ENCODE peak calls at places on chromosomes 7 and 10, in ten cellular contexts. One of them, this sample, is unnamed.

GRCh38 chr10:47027812-47028260 is 116.6 kb downstream of the PTPN20 start:
- DNase-seq in stimulated activated naive CD8-positive, alpha-beta T cell treated with anti-CD3 and anti-CD28 coated beads, Interleukin-15, Interleukin-2, amounts not matched to agents 100 U/mL and 50 U/mL, for 24 hours: no peak
- DNase-seq in memory B cell: no peak
- DNase-seq in prostate gland: no peak
- DNase-seq in CD4-positive, CD25-positive, alpha-beta regulatory T cell: no peak
- DNase-seq in stimulated activated CD8-positive, alpha-beta memory T cell treated with anti-CD3 and anti-CD28 coated beads, Interleukin-15, amount 100 ng/mL, for 24 hours: no peak
- DNase-seq in cardiac septum: no peak
- DNase-seq in central memory CD4-positive, alpha-beta T cell: no peak
- DNase-seq in A549: no peak
- DNase-seq in HepG2: no peak
- DNase-seq in this sample: no peak

GRCh38 chr10:126397640-126398382 is 9.5 kb upstream of the ADAM12 start:
- DNase-seq in stimulated activated naive CD8-positive, alpha-beta T cell treated with anti-CD3 and anti-CD28 coated beads, Interleukin-15, Interleukin-2, amounts not matched to agents 100 U/mL and 50 U/mL, for 24 hours: no peak
- DNase-seq in memory B cell: no peak
- DNase-seq in prostate gland: no peak
- DNase-seq in CD4-positive, CD25-positive, alpha-beta regulatory T cell: no peak
- DNase-seq in stimulated activated CD8-positive, alpha-beta memory T cell treated with anti-CD3 and anti-CD28 coated beads, Interleukin-15, amount 100 ng/mL, for 24 hours: no peak
- DNase-seq in cardiac septum: no peak
- DNase-seq in central memory CD4-positive, alpha-beta T cell: no peak
- DNase-seq in A549: peak; percentile 58
- DNase-seq in HepG2: no peak
- DNase-seq in this sample: peak; percentile 99

GRCh38 chr7:157432541-157432956 is 95.7 kb downstream of the DNAJB6 start:
- DNase-seq in stimulated activated naive CD8-positive, alpha-beta T cell treated with anti-CD3 and anti-CD28 coated beads, Interleukin-15, Interleukin-2, amounts not matched to agents 100 U/mL and 50 U/mL, for 24 hours: peak; percentile 13
- DNase-seq in memory B cell: no peak
- DNase-seq in prostate gland: peak; percentile 43
- DNase-seq in CD4-positive, CD25-positive, alpha-beta regulatory T cell: peak; percentile 30
- DNase-seq in stimulated activated CD8-positive, alpha-beta memory T cell treated with anti-CD3 and anti-CD28 coated beads, Interleukin-15, amount 100 ng/mL, for 24 hours: no peak
- DNase-seq in cardiac septum: no peak
- DNase-seq in central memory CD4-positive, alpha-beta T cell: no peak
- DNase-seq in A549: peak; percentile 78
- DNase-seq in HepG2: no peak
- DNase-seq in this sample: peak; percentile 44

GRCh38 chr7:101595766-101596537 is 33.1 kb downstream of the MYL10 start:
- DNase-seq in stimulated activated naive CD8-positive, alpha-beta T cell treated with anti-CD3 and anti-CD28 coated beads, Interleukin-15, Interleukin-2, amounts not matched to agents 100 U/mL and 50 U/mL, for 24 hours: no peak
- DNase-seq in memory B cell: no peak
- DNase-seq in prostate gland: no peak
- DNase-seq in CD4-positive, CD25-positive, alpha-beta regulatory T cell: no peak
- DNase-seq in stimulated activated CD8-positive, alpha-beta memory T cell treated with anti-CD3 and anti-CD28 coated beads, Interleukin-15, amount 100 ng/mL, for 24 hours: no peak
- DNase-seq in cardiac septum: peak; percentile 38
- DNase-seq in central memory CD4-positive, alpha-beta T cell: no peak
- DNase-seq in A549: no peak
- DNase-seq in HepG2: no peak
- DNase-seq in this sample: no peak

GRCh38 chr10:123930340-123931001 is 38.9 kb upstream of the CPXM2 start:
- DNase-seq in stimulated activated naive CD8-positive, alpha-beta T cell treated with anti-CD3 and anti-CD28 coated beads, Interleukin-15, Interleukin-2, amounts not matched to agents 100 U/mL and 50 U/mL, for 24 hours: no peak
- DNase-seq in memory B cell: no peak
- DNase-seq in prostate gland: no peak
- DNase-seq in CD4-positive, CD25-positive, alpha-beta regulatory T cell: no peak
- DNase-seq in stimulated activated CD8-positive, alpha-beta memory T cell treated with anti-CD3 and anti-CD28 coated beads, Interleukin-15, amount 100 ng/mL, for 24 hours: no peak
- DNase-seq in cardiac septum: peak; percentile 35
- DNase-seq in central memory CD4-positive, alpha-beta T cell: no peak
- DNase-seq in A549: no peak
- DNase-seq in HepG2: no peak
- DNase-seq in this sample: peak; percentile 1

GRCh38 chr10:67259319-67259929 is 333.6 kb downstream of the LRRTM3 start:
- DNase-seq in stimulated activated naive CD8-positive, alpha-beta T cell treated with anti-CD3 and anti-CD28 coated beads, Interleukin-15, Interleukin-2, amounts not matched to agents 100 U/mL and 50 U/mL, for 24 hours: no peak
- DNase-seq in memory B cell: no peak
- DNase-seq in prostate gland: no peak
- DNase-seq in CD4-positive, CD25-positive, alpha-beta regulatory T cell: no peak
- DNase-seq in stimulated activated CD8-positive, alpha-beta memory T cell treated with anti-CD3 and anti-CD28 coated beads, Interleukin-15, amount 100 ng/mL, for 24 hours: no peak
- DNase-seq in cardiac septum: no peak
- DNase-seq in central memory CD4-positive, alpha-beta T cell: no peak
- DNase-seq in A549: no peak
- DNase-seq in HepG2: no peak
- DNase-seq in this sample: no peak

GRCh38 chr10:23067939-23068775 is 27.2 kb upstream of the MSRB2 start:
- DNase-seq in stimulated activated naive CD8-positive, alpha-beta T cell treated with anti-CD3 and anti-CD28 coated beads, Interleukin-15, Interleukin-2, amounts not matched to agents 100 U/mL and 50 U/mL, for 24 hours: peak; percentile 69
- DNase-seq in memory B cell: peak; percentile 47
- DNase-seq in prostate gland: peak; percentile 64
- DNase-seq in CD4-positive, CD25-positive, alpha-beta regulatory T cell: peak; percentile 63
- DNase-seq in stimulated activated CD8-positive, alpha-beta memory T cell treated with anti-CD3 and anti-CD28 coated beads, Interleukin-15, amount 100 ng/mL, for 24 hours: peak; percentile 42
- DNase-seq in cardiac septum: peak; percentile 79
- DNase-seq in central memory CD4-positive, alpha-beta T cell: peak; percentile 42
- DNase-seq in A549: peak; percentile 63
- DNase-seq in HepG2: peak; percentile 51
- DNase-seq in this sample: peak; percentile 65

GRCh38 chr7:132251327-132251659 is 325.0 kb downstream of the PLXNA4 start:
- DNase-seq in stimulated activated naive CD8-positive, alpha-beta T cell treated with anti-CD3 and anti-CD28 coated beads, Interleukin-15, Interleukin-2, amounts not matched to agents 100 U/mL and 50 U/mL, for 24 hours: no peak
- DNase-seq in memory B cell: no peak
- DNase-seq in prostate gland: peak; percentile 98
- DNase-seq in CD4-positive, CD25-positive, alpha-beta regulatory T cell: no peak
- DNase-seq in stimulated activated CD8-positive, alpha-beta memory T cell treated with anti-CD3 and anti-CD28 coated beads, Interleukin-15, amount 100 ng/mL, for 24 hours: no peak
- DNase-seq in cardiac septum: no peak
- DNase-seq in central memory CD4-positive, alpha-beta T cell: no peak
- DNase-seq in A549: no peak
- DNase-seq in HepG2: peak; percentile 87
- DNase-seq in this sample: no peak

GRCh38 chr7:36315309-36315948 is 74.2 kb upstream of the ANLN start:
- DNase-seq in stimulated activated naive CD8-positive, alpha-beta T cell treated with anti-CD3 and anti-CD28 coated beads, Interleukin-15, Interleukin-2, amounts not matched to agents 100 U/mL and 50 U/mL, for 24 hours: no peak
- DNase-seq in memory B cell: no peak
- DNase-seq in prostate gland: no peak
- DNase-seq in CD4-positive, CD25-positive, alpha-beta regulatory T cell: no peak
- DNase-seq in stimulated activated CD8-positive, alpha-beta memory T cell treated with anti-CD3 and anti-CD28 coated beads, Interleukin-15, amount 100 ng/mL, for 24 hours: no peak
- DNase-seq in cardiac septum: no peak
- DNase-seq in central memory CD4-positive, alpha-beta T cell: no peak
- DNase-seq in A549: no peak
- DNase-seq in HepG2: no peak
- DNase-seq in this sample: no peak

GRCh38 chr10:118760265-118760664 is 5.5 kb upstream of the CACUL1 start:
- DNase-seq in stimulated activated naive CD8-positive, alpha-beta T cell treated with anti-CD3 and anti-CD28 coated beads, Interleukin-15, Interleukin-2, amounts not matched to agents 100 U/mL and 50 U/mL, for 24 hours: no peak
- DNase-seq in memory B cell: no peak
- DNase-seq in prostate gland: no peak
- DNase-seq in CD4-positive, CD25-positive, alpha-beta regulatory T cell: no peak
- DNase-seq in stimulated activated CD8-positive, alpha-beta memory T cell treated with anti-CD3 and anti-CD28 coated beads, Interleukin-15, amount 100 ng/mL, for 24 hours: no peak
- DNase-seq in cardiac septum: no peak
- DNase-seq in central memory CD4-positive, alpha-beta T cell: no peak
- DNase-seq in A549: no peak
- DNase-seq in HepG2: no peak
- DNase-seq in this sample: no peak

GRCh38 chr10:100186253-100186780 is 488 bp upstream of the ERLIN1 start:
- DNase-seq in stimulated activated naive CD8-positive, alpha-beta T cell treated with anti-CD3 and anti-CD28 coated beads, Interleukin-15, Interleukin-2, amounts not matched to agents 100 U/mL and 50 U/mL, for 24 hours: peak; percentile 32
- DNase-seq in memory B cell: no peak
- DNase-seq in prostate gland: peak; percentile 24
- DNase-seq in CD4-positive, CD25-positive, alpha-beta regulatory T cell: no peak
- DNase-seq in stimulated activated CD8-positive, alpha-beta memory T cell treated with anti-CD3 and anti-CD28 coated beads, Interleukin-15, amount 100 ng/mL, for 24 hours: no peak
- DNase-seq in cardiac septum: no peak
- DNase-seq in central memory CD4-positive, alpha-beta T cell: no peak
- DNase-seq in A549: peak; percentile 48
- DNase-seq in HepG2: no peak
- DNase-seq in this sample: no peak

GRCh38 chr10:615583-616152 is 73.8 kb downstream of the DIP2C start:
- DNase-seq in stimulated activated naive CD8-positive, alpha-beta T cell treated with anti-CD3 and anti-CD28 coated beads, Interleukin-15, Interleukin-2, amounts not matched to agents 100 U/mL and 50 U/mL, for 24 hours: no peak
- DNase-seq in memory B cell: no peak
- DNase-seq in prostate gland: no peak
- DNase-seq in CD4-positive, CD25-positive, alpha-beta regulatory T cell: no peak
- DNase-seq in stimulated activated CD8-positive, alpha-beta memory T cell treated with anti-CD3 and anti-CD28 coated beads, Interleukin-15, amount 100 ng/mL, for 24 hours: no peak
- DNase-seq in cardiac septum: no peak
- DNase-seq in central memory CD4-positive, alpha-beta T cell: no peak
- DNase-seq in A549: no peak
- DNase-seq in HepG2: no peak
- DNase-seq in this sample: peak; percentile 89

GRCh38 chr10:99881371-99881770 is 98.9 kb downstream of the ABCC2 start:
- DNase-seq in stimulated activated naive CD8-positive, alpha-beta T cell treated with anti-CD3 and anti-CD28 coated beads, Interleukin-15, Interleukin-2, amounts not matched to agents 100 U/mL and 50 U/mL, for 24 hours: no peak
- DNase-seq in memory B cell: no peak
- DNase-seq in prostate gland: no peak
- DNase-seq in CD4-positive, CD25-positive, alpha-beta regulatory T cell: peak; percentile 22
- DNase-seq in stimulated activated CD8-positive, alpha-beta memory T cell treated with anti-CD3 and anti-CD28 coated beads, Interleukin-15, amount 100 ng/mL, for 24 hours: no peak
- DNase-seq in cardiac septum: no peak
- DNase-seq in central memory CD4-positive, alpha-beta T cell: no peak
- DNase-seq in A549: no peak
- DNase-seq in HepG2: no peak
- DNase-seq in this sample: no peak

GRCh38 chr7:78134256-78134655 is 335.7 kb downstream of the PHTF2 start:
- DNase-seq in stimulated activated naive CD8-positive, alpha-beta T cell treated with anti-CD3 and anti-CD28 coated beads, Interleukin-15, Interleukin-2, amounts not matched to agents 100 U/mL and 50 U/mL, for 24 hours: no peak
- DNase-seq in memory B cell: no peak
- DNase-seq in prostate gland: no peak
- DNase-seq in CD4-positive, CD25-positive, alpha-beta regulatory T cell: peak; percentile 4
- DNase-seq in stimulated activated CD8-positive, alpha-beta memory T cell treated with anti-CD3 and anti-CD28 coated beads, Interleukin-15, amount 100 ng/mL, for 24 hours: no peak
- DNase-seq in cardiac septum: no peak
- DNase-seq in central memory CD4-positive, alpha-beta T cell: no peak
- DNase-seq in A549: peak; percentile 23
- DNase-seq in HepG2: peak; percentile 3
- DNase-seq in this sample: peak; percentile 53

GRCh38 chr7:156180451-156181229 is 368.4 kb upstream of the SHH start:
- DNase-seq in stimulated activated naive CD8-positive, alpha-beta T cell treated with anti-CD3 and anti-CD28 coated beads, Interleukin-15, Interleukin-2, amounts not matched to agents 100 U/mL and 50 U/mL, for 24 hours: no peak
- DNase-seq in memory B cell: no peak
- DNase-seq in prostate gland: no peak
- DNase-seq in CD4-positive, CD25-positive, alpha-beta regulatory T cell: no peak
- DNase-seq in stimulated activated CD8-positive, alpha-beta memory T cell treated with anti-CD3 and anti-CD28 coated beads, Interleukin-15, amount 100 ng/mL, for 24 hours: no peak
- DNase-seq in cardiac septum: no peak
- DNase-seq in central memory CD4-positive, alpha-beta T cell: no peak
- DNase-seq in A549: no peak
- DNase-seq in HepG2: no peak
- DNase-seq in this sample: no peak

GRCh38 chr7:151999337-152000090 is 26.0 kb upstream of the GALNT11 start:
- DNase-seq in stimulated activated naive CD8-positive, alpha-beta T cell treated with anti-CD3 and anti-CD28 coated beads, Interleukin-15, Interleukin-2, amounts not matched to agents 100 U/mL and 50 U/mL, for 24 hours: no peak
- DNase-seq in memory B cell: no peak
- DNase-seq in prostate gland: no peak
- DNase-seq in CD4-positive, CD25-positive, alpha-beta regulatory T cell: no peak
- DNase-seq in stimulated activated CD8-positive, alpha-beta memory T cell treated with anti-CD3 and anti-CD28 coated beads, Interleukin-15, amount 100 ng/mL, for 24 hours: no peak
- DNase-seq in cardiac septum: no peak
- DNase-seq in central memory CD4-positive, alpha-beta T cell: no peak
- DNase-seq in A549: no peak
- DNase-seq in HepG2: no peak
- DNase-seq in this sample: no peak

GRCh38 chr10:25556457-25556856 is 377.6 kb upstream of the MYO3A start:
- DNase-seq in stimulated activated naive CD8-positive, alpha-beta T cell treated with anti-CD3 and anti-CD28 coated beads, Interleukin-15, Interleukin-2, amounts not matched to agents 100 U/mL and 50 U/mL, for 24 hours: no peak
- DNase-seq in memory B cell: no peak
- DNase-seq in prostate gland: no peak
- DNase-seq in CD4-positive, CD25-positive, alpha-beta regulatory T cell: no peak
- DNase-seq in stimulated activated CD8-positive, alpha-beta memory T cell treated with anti-CD3 and anti-CD28 coated beads, Interleukin-15, amount 100 ng/mL, for 24 hours: no peak
- DNase-seq in cardiac septum: no peak
- DNase-seq in central memory CD4-positive, alpha-beta T cell: no peak
- DNase-seq in A549: no peak
- DNase-seq in HepG2: no peak
- DNase-seq in this sample: peak; percentile 93

GRCh38 chr10:71074176-71074755 is 138.1 kb upstream of the UNC5B start:
- DNase-seq in stimulated activated naive CD8-positive, alpha-beta T cell treated with anti-CD3 and anti-CD28 coated beads, Interleukin-15, Interleukin-2, amounts not matched to agents 100 U/mL and 50 U/mL, for 24 hours: no peak
- DNase-seq in memory B cell: no peak
- DNase-seq in prostate gland: no peak
- DNase-seq in CD4-positive, CD25-positive, alpha-beta regulatory T cell: no peak
- DNase-seq in stimulated activated CD8-positive, alpha-beta memory T cell treated with anti-CD3 and anti-CD28 coated beads, Interleukin-15, amount 100 ng/mL, for 24 hours: no peak
- DNase-seq in cardiac septum: peak; percentile 50
- DNase-seq in central memory CD4-positive, alpha-beta T cell: no peak
- DNase-seq in A549: no peak
- DNase-seq in HepG2: no peak
- DNase-seq in this sample: no peak

GRCh38 chr7:101185258-101185839 is 5.3 kb upstream of the NAT16 start:
- DNase-seq in stimulated activated naive CD8-positive, alpha-beta T cell treated with anti-CD3 and anti-CD28 coated beads, Interleukin-15, Interleukin-2, amounts not matched to agents 100 U/mL and 50 U/mL, for 24 hours: no peak
- DNase-seq in memory B cell: no peak
- DNase-seq in prostate gland: no peak
- DNase-seq in CD4-positive, CD25-positive, alpha-beta regulatory T cell: no peak
- DNase-seq in stimulated activated CD8-positive, alpha-beta memory T cell treated with anti-CD3 and anti-CD28 coated beads, Interleukin-15, amount 100 ng/mL, for 24 hours: no peak
- DNase-seq in cardiac septum: no peak
- DNase-seq in central memory CD4-positive, alpha-beta T cell: no peak
- DNase-seq in A549: no peak
- DNase-seq in HepG2: peak; percentile 57
- DNase-seq in this sample: peak; percentile 19

GRCh38 chr10:77165445-77166316 is 471.9 kb downstream of the KCNMA1 start:
- DNase-seq in stimulated activated naive CD8-positive, alpha-beta T cell treated with anti-CD3 and anti-CD28 coated beads, Interleukin-15, Interleukin-2, amounts not matched to agents 100 U/mL and 50 U/mL, for 24 hours: peak; percentile 43
- DNase-seq in memory B cell: peak; percentile 32
- DNase-seq in prostate gland: peak; percentile 49
- DNase-seq in CD4-positive, CD25-positive, alpha-beta regulatory T cell: peak; percentile 48
- DNase-seq in stimulated activated CD8-positive, alpha-beta memory T cell treated with anti-CD3 and anti-CD28 coated beads, Interleukin-15, amount 100 ng/mL, for 24 hours: no peak
- DNase-seq in cardiac septum: no peak
- DNase-seq in central memory CD4-positive, alpha-beta T cell: peak; percentile 7
- DNase-seq in A549: peak; percentile 40
- DNase-seq in HepG2: peak; percentile 40
- DNase-seq in this sample: peak; percentile 77

GRCh38 chr10:95327367-95327766 is 36.6 kb upstream of the PDLIM1 start:
- DNase-seq in stimulated activated naive CD8-positive, alpha-beta T cell treated with anti-CD3 and anti-CD28 coated beads, Interleukin-15, Interleukin-2, amounts not matched to agents 100 U/mL and 50 U/mL, for 24 hours: no peak
- DNase-seq in memory B cell: no peak
- DNase-seq in prostate gland: peak; percentile 52
- DNase-seq in CD4-positive, CD25-positive, alpha-beta regulatory T cell: no peak
- DNase-seq in stimulated activated CD8-positive, alpha-beta memory T cell treated with anti-CD3 and anti-CD28 coated beads, Interleukin-15, amount 100 ng/mL, for 24 hours: no peak
- DNase-seq in cardiac septum: no peak
- DNase-seq in central memory CD4-positive, alpha-beta T cell: no peak
- DNase-seq in A549: no peak
- DNase-seq in HepG2: no peak
- DNase-seq in this sample: peak; percentile 52

GRCh38 chr7:66250711-66251110 is 45.6 kb downstream of the TPST1 start:
- DNase-seq in stimulated activated naive CD8-positive, alpha-beta T cell treated with anti-CD3 and anti-CD28 coated beads, Interleukin-15, Interleukin-2, amounts not matched to agents 100 U/mL and 50 U/mL, for 24 hours: no peak
- DNase-seq in memory B cell: no peak
- DNase-seq in prostate gland: no peak
- DNase-seq in CD4-positive, CD25-positive, alpha-beta regulatory T cell: no peak
- DNase-seq in stimulated activated CD8-positive, alpha-beta memory T cell treated with anti-CD3 and anti-CD28 coated beads, Interleukin-15, amount 100 ng/mL, for 24 hours: no peak
- DNase-seq in cardiac septum: no peak
- DNase-seq in central memory CD4-positive, alpha-beta T cell: no peak
- DNase-seq in A549: peak; percentile 20
- DNase-seq in HepG2: peak; percentile 69
- DNase-seq in this sample: peak; percentile 79

GRCh38 chr10:116015922-116016321 is 257.1 kb downstream of the GFRA1 start:
- DNase-seq in stimulated activated naive CD8-positive, alpha-beta T cell treated with anti-CD3 and anti-CD28 coated beads, Interleukin-15, Interleukin-2, amounts not matched to agents 100 U/mL and 50 U/mL, for 24 hours: no peak
- DNase-seq in memory B cell: no peak
- DNase-seq in prostate gland: no peak
- DNase-seq in CD4-positive, CD25-positive, alpha-beta regulatory T cell: no peak
- DNase-seq in stimulated activated CD8-positive, alpha-beta memory T cell treated with anti-CD3 and anti-CD28 coated beads, Interleukin-15, amount 100 ng/mL, for 24 hours: no peak
- DNase-seq in cardiac septum: no peak
- DNase-seq in central memory CD4-positive, alpha-beta T cell: no peak
- DNase-seq in A549: no peak
- DNase-seq in HepG2: no peak
- DNase-seq in this sample: no peak

GRCh38 chr7:91557789-91558396 is 293.7 kb downstream of the FZD1 start:
- DNase-seq in stimulated activated naive CD8-positive, alpha-beta T cell treated with anti-CD3 and anti-CD28 coated beads, Interleukin-15, Interleukin-2, amounts not matched to agents 100 U/mL and 50 U/mL, for 24 hours: no peak
- DNase-seq in memory B cell: no peak
- DNase-seq in prostate gland: peak; percentile 38
- DNase-seq in CD4-positive, CD25-positive, alpha-beta regulatory T cell: no peak
- DNase-seq in stimulated activated CD8-positive, alpha-beta memory T cell treated with anti-CD3 and anti-CD28 coated beads, Interleukin-15, amount 100 ng/mL, for 24 hours: no peak
- DNase-seq in cardiac septum: no peak
- DNase-seq in central memory CD4-positive, alpha-beta T cell: no peak
- DNase-seq in A549: peak; percentile 73
- DNase-seq in HepG2: peak; percentile 27
- DNase-seq in this sample: peak; percentile 97

GRCh38 chr10:120574986-120575385 is 118.0 kb downstream of the PLPP4 start:
- DNase-seq in stimulated activated naive CD8-positive, alpha-beta T cell treated with anti-CD3 and anti-CD28 coated beads, Interleukin-15, Interleukin-2, amounts not matched to agents 100 U/mL and 50 U/mL, for 24 hours: no peak
- DNase-seq in memory B cell: no peak
- DNase-seq in prostate gland: no peak
- DNase-seq in CD4-positive, CD25-positive, alpha-beta regulatory T cell: no peak
- DNase-seq in stimulated activated CD8-positive, alpha-beta memory T cell treated with anti-CD3 and anti-CD28 coated beads, Interleukin-15, amount 100 ng/mL, for 24 hours: no peak
- DNase-seq in cardiac septum: no peak
- DNase-seq in central memory CD4-positive, alpha-beta T cell: no peak
- DNase-seq in A549: no peak
- DNase-seq in HepG2: no peak
- DNase-seq in this sample: no peak

GRCh38 chr7:6460303-6460702 is 12.5 kb upstream of the DAGLB start:
- DNase-seq in stimulated activated naive CD8-positive, alpha-beta T cell treated with anti-CD3 and anti-CD28 coated beads, Interleukin-15, Interleukin-2, amounts not matched to agents 100 U/mL and 50 U/mL, for 24 hours: no peak
- DNase-seq in memory B cell: no peak
- DNase-seq in prostate gland: peak; percentile 76
- DNase-seq in CD4-positive, CD25-positive, alpha-beta regulatory T cell: no peak
- DNase-seq in stimulated activated CD8-positive, alpha-beta memory T cell treated with anti-CD3 and anti-CD28 coated beads, Interleukin-15, amount 100 ng/mL, for 24 hours: no peak
- DNase-seq in cardiac septum: no peak
- DNase-seq in central memory CD4-positive, alpha-beta T cell: no peak
- DNase-seq in A549: no peak
- DNase-seq in HepG2: no peak
- DNase-seq in this sample: no peak

GRCh38 chr7:1386623-1387220 is 72.5 kb downstream of the MICALL2 start:
- DNase-seq in stimulated activated naive CD8-positive, alpha-beta T cell treated with anti-CD3 and anti-CD28 coated beads, Interleukin-15, Interleukin-2, amounts not matched to agents 100 U/mL and 50 U/mL, for 24 hours: no peak
- DNase-seq in memory B cell: no peak
- DNase-seq in prostate gland: no peak
- DNase-seq in CD4-positive, CD25-positive, alpha-beta regulatory T cell: no peak
- DNase-seq in stimulated activated CD8-positive, alpha-beta memory T cell treated with anti-CD3 and anti-CD28 coated beads, Interleukin-15, amount 100 ng/mL, for 24 hours: no peak
- DNase-seq in cardiac septum: no peak
- DNase-seq in central memory CD4-positive, alpha-beta T cell: no peak
- DNase-seq in A549: no peak
- DNase-seq in HepG2: no peak
- DNase-seq in this sample: no peak

GRCh38 chr7:104963991-104964385 is 50.0 kb upstream of the KMT2E start:
- DNase-seq in stimulated activated naive CD8-positive, alpha-beta T cell treated with anti-CD3 and anti-CD28 coated beads, Interleukin-15, Interleukin-2, amounts not matched to agents 100 U/mL and 50 U/mL, for 24 hours: no peak
- DNase-seq in memory B cell: no peak
- DNase-seq in prostate gland: no peak
- DNase-seq in CD4-positive, CD25-positive, alpha-beta regulatory T cell: peak; percentile 32
- DNase-seq in stimulated activated CD8-positive, alpha-beta memory T cell treated with anti-CD3 and anti-CD28 coated beads, Interleukin-15, amount 100 ng/mL, for 24 hours: no peak
- DNase-seq in cardiac septum: no peak
- DNase-seq in central memory CD4-positive, alpha-beta T cell: no peak
- DNase-seq in A549: no peak
- DNase-seq in HepG2: peak; percentile 88
- DNase-seq in this sample: peak; percentile 73